ENCODE peak calls at places on chromosomes 6 and 20, in ten cellular contexts. N is breast epithelium, P is astrocyte of the cerebellum, Z is ovary, Q is cardiac muscle cell, J is heart right ventricle, E is coronary artery, S is colonic mucosa, C is AG04450, D is fibroblast of lung. V is an unnamed sample.

GRCh38 chr20:13158339-13158738 is 62.7 kb upstream of the ISM1 start:
- DNase-seq in N (no peak), P (no peak), Z (no peak), Q (no peak), J (no peak), E (no peak), S (no peak), C (no peak), D (no peak), V (no peak)

GRCh38 chr20:62887147-62887859 is 25.7 kb upstream of the TCFL5 start:
- DNase-seq in N (peak; percentile 75), P (peak; percentile 83), Z (no peak), Q (peak; percentile 93), J (no peak), E (no peak), S (peak; percentile 69), C (peak; percentile 82), D (peak; percentile 94), V (peak; percentile 83)

GRCh38 chr20:46694484-46694883 is 5.2 kb upstream of the TP53RK start:
- DNase-seq in N (no peak), P (no peak), Z (no peak), Q (peak; percentile 85), J (no peak), E (no peak), S (no peak), C (no peak), D (peak; percentile 57), V (peak; percentile 53)

GRCh38 chr6:7151381-7151780 is 43.6 kb downstream of the RREB1 start:
- DNase-seq in N (no peak), P (no peak), Z (no peak), Q (no peak), J (no peak), E (no peak), S (no peak), C (no peak), D (peak; percentile 20), V (no peak)

GRCh38 chr6:35014786-35015185 is 125.7 kb downstream of the ANKS1A start:
- DNase-seq in N (no peak), P (no peak), Z (no peak), Q (peak; percentile 36), J (no peak), E (no peak), S (no peak), C (no peak), D (peak; percentile 16), V (peak; percentile 74)

GRCh38 chr6:48068326-48069191 is 42.4 kb downstream of the PTCHD4 start:
- DNase-seq in N (no peak), P (no peak), Z (no peak), Q (no peak), J (no peak), E (no peak), S (no peak), C (no peak), D (no peak), V (no peak)

GRCh38 chr6:28167068-28167467 is 25.4 kb downstream of the ZKSCAN8 start:
- DNase-seq in N (no peak), P (peak; percentile 44), Z (no peak), Q (peak; percentile 60), J (no peak), E (no peak), S (no peak), C (peak; percentile 13), D (peak; percentile 3), V (peak; percentile 86)

GRCh38 chr20:48392407-48393310 is 435.1 kb downstream of the PREX1 start:
- DNase-seq in N (no peak), P (no peak), Z (no peak), Q (no peak), J (no peak), E (no peak), S (no peak), C (no peak), D (no peak), V (no peak)

GRCh38 chr6:146650799-146651481 is 52.2 kb downstream of the ADGB start:
- DNase-seq in N (no peak), P (no peak), Z (no peak), Q (no peak), J (no peak), E (no peak), S (no peak), C (no peak), D (no peak), V (peak; percentile 46)

DNA sequence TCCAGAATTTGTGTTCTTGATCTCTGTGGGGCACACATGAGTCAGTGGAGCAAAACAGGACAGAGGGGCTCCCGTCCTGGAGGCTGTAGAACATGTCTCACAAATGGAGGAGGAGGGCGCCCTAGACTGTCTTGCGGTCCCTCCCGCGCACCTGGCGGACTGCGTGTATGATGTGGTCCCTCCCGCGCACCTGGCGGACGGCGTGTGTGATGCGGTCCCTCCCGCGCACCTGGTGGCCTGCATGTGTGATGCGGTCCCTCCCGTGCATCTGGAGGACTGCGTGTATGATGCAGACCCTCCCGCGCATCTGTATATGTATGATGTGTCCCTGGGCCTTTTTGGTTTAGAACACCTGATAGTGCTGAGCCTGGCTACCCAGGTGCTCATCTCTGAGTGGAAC is 158.9 kb upstream of the RIN2 start:
- DNase-seq in N (no peak), P (no peak), Z (no peak), Q (no peak), J (no peak), E (no peak), S (no peak), C (no peak), D (no peak), V (no peak)
- TF ChIP-seq CTCF in N (no peak), P (no peak), Z (no peak), Q (no peak), J (no peak), E (no peak), S (no peak), C (no peak), D (no peak), V (no peak)

DNA sequence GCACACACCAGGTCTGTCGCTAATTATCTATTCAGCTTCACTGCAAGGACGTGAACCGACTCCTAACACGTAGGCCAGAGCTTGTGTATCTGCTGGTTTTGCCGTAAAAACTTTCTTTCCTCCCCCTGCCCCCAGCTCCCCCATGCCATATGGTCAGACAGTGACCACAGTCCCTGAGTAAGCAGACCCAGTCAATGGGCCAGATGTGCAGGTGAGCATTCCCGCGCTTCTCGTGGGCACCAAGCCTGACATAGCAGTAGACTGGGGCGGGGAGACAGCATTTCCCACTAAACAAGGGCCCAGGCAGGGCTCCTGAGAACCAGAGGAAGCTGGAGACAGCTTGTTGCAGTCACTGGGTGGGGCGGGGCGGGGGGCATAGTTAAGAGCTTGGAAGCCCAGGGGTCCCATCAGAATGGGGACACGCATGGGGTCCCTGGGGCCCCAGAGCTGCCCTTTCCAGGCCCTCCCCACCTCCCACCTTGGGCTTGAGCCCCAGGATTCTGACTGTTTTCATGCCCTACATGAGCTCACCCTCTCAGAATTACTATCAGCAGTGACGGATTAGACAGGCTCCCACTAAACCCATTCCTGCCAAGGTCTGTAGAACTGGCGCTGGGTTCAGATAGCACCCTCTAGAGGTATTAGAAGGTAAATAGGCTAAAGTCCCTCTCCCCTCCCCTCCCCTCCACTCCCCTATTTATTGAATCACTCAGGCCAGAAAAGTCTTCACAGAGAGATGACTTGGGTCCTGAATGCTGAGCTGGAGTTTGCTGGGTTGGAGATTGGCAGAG is 51.8 kb downstream of the CDH26 start:
- DNase-seq in N (no peak), P (no peak), Z (no peak), Q (no peak), J (no peak), E (peak; percentile 4), S (no peak), C (no peak), D (no peak), V (no peak)
- H3K4me3 ChIP-seq in N (no peak overlapping the region), P (no peak overlapping the region), Z (no peak overlapping the region), Q (no peak overlapping the region), J (no peak overlapping the region), E (no peak overlapping the region), S (no peak overlapping the region), C (no peak overlapping the region), D (no peak overlapping the region), V (no peak overlapping the region)

GRCh38 chr6:2209226-2209809 is 36.1 kb downstream of the GMDS start:
- DNase-seq in N (no peak), P (no peak), Z (no peak), Q (peak; percentile 39), J (peak; percentile 20), E (no peak), S (peak; percentile 70), C (no peak), D (peak; percentile 37), V (no peak)
- TF ChIP-seq CTCF in N (peak; percentile 33), P (peak; percentile 66), Z (no peak), Q (peak; percentile 58), J (peak; percentile 55), E (no peak), S (peak; percentile 43), C (peak; percentile 63), D (peak; percentile 59), V (peak; percentile 40)

DNA sequence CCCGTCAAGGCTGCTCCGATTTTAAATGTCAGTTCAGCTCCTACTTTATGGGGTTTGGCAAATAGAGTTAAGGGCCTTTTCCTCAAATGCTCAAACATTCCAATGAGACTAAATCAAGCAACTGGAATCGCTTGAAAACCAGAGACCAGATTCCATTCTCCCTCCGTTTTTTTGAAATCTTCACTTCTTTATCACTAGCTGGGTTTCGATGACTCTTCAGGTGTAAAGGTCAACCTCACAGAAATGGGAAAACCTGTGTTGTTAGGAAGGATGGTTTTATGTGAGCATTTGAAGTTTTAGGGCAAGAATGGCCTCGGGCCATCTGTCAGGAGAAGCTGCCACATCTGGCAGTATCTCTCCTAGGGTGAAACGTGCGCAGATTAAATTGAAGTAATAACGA is 24.9 kb downstream of the TTLL2 start:
- DNase-seq in N (no peak), P (no peak), Z (no peak), Q (no peak), J (no peak), E (no peak), S (no peak), C (no peak), D (no peak), V (no peak)
- H3K4me3 ChIP-seq in N (no peak overlapping the region), P (no peak overlapping the region), Z (no peak overlapping the region), Q (no peak overlapping the region), J (no peak overlapping the region), E (no peak overlapping the region), S (peak overlapping the region; percentile 53), C (no peak overlapping the region), D (no peak overlapping the region), V (no peak overlapping the region)

GRCh38 chr6:32195652-32195901 is 3.1 kb upstream of the GPSM3 start:
- DNase-seq in N (peak; percentile 100), P (peak; percentile 99), Z (peak; percentile 100), Q (peak; percentile 100), J (peak; percentile 100), E (peak; percentile 100), S (peak; percentile 100), C (peak; percentile 100), D (peak; percentile 100), V (peak; percentile 100)
- TF ChIP-seq CTCF in N (no peak), P (peak; percentile 45), Z (peak; percentile 91), Q (peak; percentile 25), J (peak; percentile 64), E (no peak), S (peak; percentile 55), C (peak; percentile 56), D (peak; percentile 42), V (peak; percentile 32)

V was measured in AG10803.